ENCODE peak calls at places on chromosomes 13 and 19, in seven cellular contexts. One of them, this sample, is unnamed.

GRCh38 chr13:44068737-44069136 is 189.0 kb downstream of the LACC1 start:
- DNase-seq in fibroblast of the aortic adventitia: peak; percentile 39
- DNase-seq in lower lobe of right lung: no peak
- DNase-seq in mammary epithelial cell: peak; percentile 73
- DNase-seq in esophagus squamous epithelium: no peak
- DNase-seq in cardiac muscle cell: no peak
- DNase-seq in choroid plexus epithelial cell: peak; percentile 86
- DNase-seq in this sample: no peak

GRCh38 chr13:102311433-102311796 is 90.4 kb downstream of the FGF14 start:
- DNase-seq in fibroblast of the aortic adventitia: no peak
- DNase-seq in lower lobe of right lung: no peak
- DNase-seq in mammary epithelial cell: no peak
- DNase-seq in esophagus squamous epithelium: no peak
- DNase-seq in cardiac muscle cell: no peak
- DNase-seq in choroid plexus epithelial cell: no peak
- DNase-seq in this sample: no peak

GRCh38 chr13:18952225-18953016 is 229.2 kb downstream of the TUBA3C start:
- DNase-seq in fibroblast of the aortic adventitia: no peak
- DNase-seq in lower lobe of right lung: no peak
- DNase-seq in mammary epithelial cell: no peak
- DNase-seq in esophagus squamous epithelium: no peak
- DNase-seq in cardiac muscle cell: no peak
- DNase-seq in choroid plexus epithelial cell: no peak
- DNase-seq in this sample: no peak

GRCh38 chr13:91719033-91719432 is 320.6 kb downstream of the GPC5 start:
- DNase-seq in fibroblast of the aortic adventitia: no peak
- DNase-seq in lower lobe of right lung: no peak
- DNase-seq in mammary epithelial cell: no peak
- DNase-seq in esophagus squamous epithelium: no peak
- DNase-seq in cardiac muscle cell: no peak
- DNase-seq in choroid plexus epithelial cell: peak; percentile 15
- DNase-seq in this sample: no peak

GRCh38 chr19:44753932-44754742 is 5.6 kb downstream of the BCL3 start:
- DNase-seq in fibroblast of the aortic adventitia: peak; percentile 92
- DNase-seq in lower lobe of right lung: peak; percentile 98
- DNase-seq in mammary epithelial cell: peak; percentile 72
- DNase-seq in esophagus squamous epithelium: peak; percentile 79
- DNase-seq in cardiac muscle cell: peak; percentile 87
- DNase-seq in choroid plexus epithelial cell: peak; percentile 90
- DNase-seq in this sample: peak; percentile 91

GRCh38 chr13:111403266-111403665 is 82.8 kb downstream of the TEX29 start:
- DNase-seq in fibroblast of the aortic adventitia: no peak
- DNase-seq in lower lobe of right lung: no peak
- DNase-seq in mammary epithelial cell: no peak
- DNase-seq in esophagus squamous epithelium: no peak
- DNase-seq in cardiac muscle cell: no peak
- DNase-seq in choroid plexus epithelial cell: no peak
- DNase-seq in this sample: no peak

GRCh38 chr19:33235269-33235995 is 9.8 kb upstream of the SLC7A10 start:
- DNase-seq in fibroblast of the aortic adventitia: peak; percentile 72
- DNase-seq in lower lobe of right lung: peak; percentile 90
- DNase-seq in mammary epithelial cell: peak; percentile 30
- DNase-seq in esophagus squamous epithelium: no peak
- DNase-seq in cardiac muscle cell: peak; percentile 85
- DNase-seq in choroid plexus epithelial cell: peak; percentile 76
- DNase-seq in this sample: peak; percentile 88

GRCh38 chr13:39536906-39537305 is 66.1 kb downstream of the LHFPL6 start:
- DNase-seq in fibroblast of the aortic adventitia: no peak
- DNase-seq in lower lobe of right lung: no peak
- DNase-seq in mammary epithelial cell: no peak
- DNase-seq in esophagus squamous epithelium: no peak
- DNase-seq in cardiac muscle cell: no peak
- DNase-seq in choroid plexus epithelial cell: no peak
- DNase-seq in this sample: no peak

GRCh38 chr13:45472171-45472705 is 7.5 kb downstream of the COG3 start:
- DNase-seq in fibroblast of the aortic adventitia: no peak
- DNase-seq in lower lobe of right lung: no peak
- DNase-seq in mammary epithelial cell: no peak
- DNase-seq in esophagus squamous epithelium: no peak
- DNase-seq in cardiac muscle cell: no peak
- DNase-seq in choroid plexus epithelial cell: peak; percentile 41
- DNase-seq in this sample: no peak

GRCh38 chr19:1019980-1020867 is 699 bp downstream of the TMEM259 start:
- DNase-seq in fibroblast of the aortic adventitia: no peak
- DNase-seq in lower lobe of right lung: peak; percentile 75
- DNase-seq in mammary epithelial cell: no peak
- DNase-seq in esophagus squamous epithelium: no peak
- DNase-seq in cardiac muscle cell: no peak
- DNase-seq in choroid plexus epithelial cell: no peak
- DNase-seq in this sample: peak; percentile 39

GRCh38 chr19:35553385-35554000 is 8.1 kb downstream of the TMEM147 start:
- DNase-seq in fibroblast of the aortic adventitia: no peak
- DNase-seq in lower lobe of right lung: no peak
- DNase-seq in mammary epithelial cell: no peak
- DNase-seq in esophagus squamous epithelium: no peak
- DNase-seq in cardiac muscle cell: no peak
- DNase-seq in choroid plexus epithelial cell: no peak
- DNase-seq in this sample: no peak

GRCh38 chr13:52599853-52600603 is 42.2 kb upstream of the HNRNPA1L2 start:
- DNase-seq in fibroblast of the aortic adventitia: no peak
- DNase-seq in lower lobe of right lung: no peak
- DNase-seq in mammary epithelial cell: peak; percentile 32
- DNase-seq in esophagus squamous epithelium: no peak
- DNase-seq in cardiac muscle cell: peak; percentile 42
- DNase-seq in choroid plexus epithelial cell: peak; percentile 41
- DNase-seq in this sample: peak; percentile 63

GRCh38 chr13:79741006-79741405 is 260.1 kb downstream of the NDFIP2 start:
- DNase-seq in fibroblast of the aortic adventitia: peak; percentile 87
- DNase-seq in lower lobe of right lung: no peak
- DNase-seq in mammary epithelial cell: no peak
- DNase-seq in esophagus squamous epithelium: no peak
- DNase-seq in cardiac muscle cell: peak; percentile 78
- DNase-seq in choroid plexus epithelial cell: peak; percentile 64
- DNase-seq in this sample: no peak

GRCh38 chr13:95660981-95661581 is 15.9 kb upstream of the DNAJC3 start:
- DNase-seq in fibroblast of the aortic adventitia: peak; percentile 76
- DNase-seq in lower lobe of right lung: no peak
- DNase-seq in mammary epithelial cell: peak; percentile 24
- DNase-seq in esophagus squamous epithelium: no peak
- DNase-seq in cardiac muscle cell: peak; percentile 74
- DNase-seq in choroid plexus epithelial cell: peak; percentile 71
- DNase-seq in this sample: peak; percentile 52

GRCh38 chr13:106374631-106375030 is 160.8 kb downstream of the EFNB2 start:
- DNase-seq in fibroblast of the aortic adventitia: no peak
- DNase-seq in lower lobe of right lung: no peak
- DNase-seq in mammary epithelial cell: no peak
- DNase-seq in esophagus squamous epithelium: no peak
- DNase-seq in cardiac muscle cell: no peak
- DNase-seq in choroid plexus epithelial cell: no peak
- DNase-seq in this sample: no peak

GRCh38 chr19:29535432-29535831 is 9.6 kb downstream of the VSTM2B start:
- DNase-seq in fibroblast of the aortic adventitia: no peak
- DNase-seq in lower lobe of right lung: no peak
- DNase-seq in mammary epithelial cell: no peak
- DNase-seq in esophagus squamous epithelium: no peak
- DNase-seq in cardiac muscle cell: no peak
- DNase-seq in choroid plexus epithelial cell: no peak
- DNase-seq in this sample: no peak

GRCh38 chr19:5364674-5365073 is 24.1 kb upstream of the PTPRS start:
- DNase-seq in fibroblast of the aortic adventitia: no peak
- DNase-seq in lower lobe of right lung: no peak
- DNase-seq in mammary epithelial cell: no peak
- DNase-seq in esophagus squamous epithelium: no peak
- DNase-seq in cardiac muscle cell: no peak
- DNase-seq in choroid plexus epithelial cell: no peak
- DNase-seq in this sample: no peak

GRCh38 chr13:24684600-24684998 is 4.4 kb downstream of the ATP12A start:
- DNase-seq in fibroblast of the aortic adventitia: no peak
- DNase-seq in lower lobe of right lung: no peak
- DNase-seq in mammary epithelial cell: peak; percentile 62
- DNase-seq in esophagus squamous epithelium: no peak
- DNase-seq in cardiac muscle cell: no peak
- DNase-seq in choroid plexus epithelial cell: peak; percentile 5
- DNase-seq in this sample: peak; percentile 66

GRCh38 chr13:108037348-108037747 is 178.0 kb downstream of the LIG4 start:
- DNase-seq in fibroblast of the aortic adventitia: no peak
- DNase-seq in lower lobe of right lung: no peak
- DNase-seq in mammary epithelial cell: no peak
- DNase-seq in esophagus squamous epithelium: no peak
- DNase-seq in cardiac muscle cell: no peak
- DNase-seq in choroid plexus epithelial cell: peak; percentile 19
- DNase-seq in this sample: no peak

DNA sequence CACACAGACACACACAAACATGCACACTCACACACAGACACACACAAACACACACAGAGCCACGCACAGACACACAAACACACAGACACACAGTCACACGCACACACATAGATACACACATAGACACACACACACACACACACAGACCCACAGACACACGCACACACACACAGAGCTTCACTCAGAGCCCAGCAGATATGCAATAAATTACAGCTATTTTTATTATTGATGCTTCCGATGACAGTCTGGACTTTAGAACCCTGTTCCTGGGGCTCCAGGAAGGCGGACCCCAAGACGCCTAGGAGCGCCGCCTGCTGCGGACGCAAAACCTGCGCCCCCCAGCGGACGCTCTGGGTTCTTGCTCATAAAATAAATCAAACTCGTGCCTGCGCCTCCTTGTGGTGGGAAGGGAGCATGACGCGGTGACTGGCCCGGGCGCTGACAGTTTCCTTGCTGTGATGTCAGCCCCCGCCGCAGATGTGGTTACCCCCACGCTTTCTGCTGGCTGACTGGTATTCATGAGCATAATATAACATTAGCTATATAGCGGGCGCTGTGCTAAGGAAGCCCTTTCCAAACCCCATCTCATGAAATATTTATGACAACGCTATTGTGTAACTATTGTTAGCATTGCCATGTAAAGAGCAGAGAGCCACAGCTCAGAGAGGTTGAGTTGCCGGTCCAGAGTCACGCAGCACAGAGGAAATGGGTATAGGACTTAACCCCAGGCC is 64.4 kb upstream of the TM9SF2 start:
- DNase-seq in fibroblast of the aortic adventitia: peak; percentile 83
- DNase-seq in lower lobe of right lung: peak; percentile 93
- DNase-seq in mammary epithelial cell: peak; percentile 68
- DNase-seq in esophagus squamous epithelium: peak; percentile 63
- DNase-seq in cardiac muscle cell: peak; percentile 89
- DNase-seq in choroid plexus epithelial cell: peak; percentile 90
- DNase-seq in this sample: peak; percentile 94
- H3K4me3 ChIP-seq in fibroblast of the aortic adventitia: peak overlapping the region; percentile 26
- H3K4me3 ChIP-seq in lower lobe of right lung: no peak overlapping the region
- H3K4me3 ChIP-seq in mammary epithelial cell: peak overlapping the region; percentile 18
- H3K4me3 ChIP-seq in esophagus squamous epithelium: no peak overlapping the region
- H3K4me3 ChIP-seq in cardiac muscle cell: no peak overlapping the region
- H3K4me3 ChIP-seq in choroid plexus epithelial cell: no peak overlapping the region
- H3K4me3 ChIP-seq in this sample: no peak overlapping the region

GRCh38 chr13:81927347-81927746 is 1586.4 kb upstream of the SPRY2 start:
- DNase-seq in fibroblast of the aortic adventitia: no peak
- DNase-seq in lower lobe of right lung: no peak
- DNase-seq in mammary epithelial cell: no peak
- DNase-seq in esophagus squamous epithelium: no peak
- DNase-seq in cardiac muscle cell: peak; percentile 35
- DNase-seq in choroid plexus epithelial cell: peak; percentile 37
- DNase-seq in this sample: no peak
- TF ChIP-seq CTCF in fibroblast of the aortic adventitia: no peak
- TF ChIP-seq CTCF in lower lobe of right lung: no peak
- TF ChIP-seq CTCF in mammary epithelial cell: no peak
- TF ChIP-seq CTCF in esophagus squamous epithelium: no peak
- TF ChIP-seq CTCF in cardiac muscle cell: no peak
- TF ChIP-seq CTCF in choroid plexus epithelial cell: peak; percentile 49
- TF ChIP-seq CTCF in this sample: no peak

DNA sequence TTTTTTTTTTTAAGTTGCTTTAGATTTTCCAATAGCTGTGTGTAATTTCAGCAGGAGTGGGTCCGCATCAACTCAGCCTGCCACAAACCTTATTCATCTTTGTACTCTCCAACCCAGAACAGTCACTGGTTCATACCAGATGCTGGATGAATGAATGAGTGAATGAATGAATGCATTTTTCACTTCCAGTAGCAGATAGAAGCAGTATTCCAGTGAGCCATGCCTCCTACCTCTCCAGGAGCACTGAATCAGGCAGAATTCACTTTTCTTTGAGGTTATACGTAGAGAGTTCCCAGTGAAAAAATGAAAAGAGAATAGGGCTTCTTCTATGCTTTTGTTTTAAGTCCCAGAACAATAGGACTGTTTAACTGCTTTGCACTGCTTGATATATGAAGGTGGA is 221.1 kb downstream of the TM9SF2 start:
- DNase-seq in fibroblast of the aortic adventitia: no peak
- DNase-seq in lower lobe of right lung: no peak
- DNase-seq in mammary epithelial cell: no peak
- DNase-seq in esophagus squamous epithelium: no peak
- DNase-seq in cardiac muscle cell: no peak
- DNase-seq in choroid plexus epithelial cell: no peak
- DNase-seq in this sample: no peak
- H3K4me3 ChIP-seq in fibroblast of the aortic adventitia: no peak overlapping the region
- H3K4me3 ChIP-seq in lower lobe of right lung: no peak overlapping the region
- H3K4me3 ChIP-seq in mammary epithelial cell: no peak overlapping the region
- H3K4me3 ChIP-seq in esophagus squamous epithelium: no peak overlapping the region
- H3K4me3 ChIP-seq in cardiac muscle cell: no peak overlapping the region
- H3K4me3 ChIP-seq in choroid plexus epithelial cell: no peak overlapping the region
- H3K4me3 ChIP-seq in this sample: no peak overlapping the region

GRCh38 chr13:65882810-65883209 is 1347.3 kb downstream of the PCDH9 start:
- DNase-seq in fibroblast of the aortic adventitia: no peak
- DNase-seq in lower lobe of right lung: no peak
- DNase-seq in mammary epithelial cell: no peak
- DNase-seq in esophagus squamous epithelium: no peak
- DNase-seq in cardiac muscle cell: no peak
- DNase-seq in choroid plexus epithelial cell: no peak
- DNase-seq in this sample: no peak
- TF ChIP-seq CTCF in fibroblast of the aortic adventitia: peak; percentile 34
- TF ChIP-seq CTCF in lower lobe of right lung: no peak
- TF ChIP-seq CTCF in mammary epithelial cell: peak; percentile 20
- TF ChIP-seq CTCF in esophagus squamous epithelium: no peak
- TF ChIP-seq CTCF in cardiac muscle cell: peak; percentile 10
- TF ChIP-seq CTCF in choroid plexus epithelial cell: peak; percentile 13
- TF ChIP-seq CTCF in this sample: no peak

GRCh38 chr13:48819376-48819775 is 156.3 kb upstream of the FNDC3A start:
- DNase-seq in fibroblast of the aortic adventitia: no peak
- DNase-seq in lower lobe of right lung: no peak
- DNase-seq in mammary epithelial cell: no peak
- DNase-seq in esophagus squamous epithelium: no peak
- DNase-seq in cardiac muscle cell: no peak
- DNase-seq in choroid plexus epithelial cell: no peak
- DNase-seq in this sample: no peak

GRCh38 chr13:48816696-48817095 is 159.0 kb upstream of the FNDC3A start:
- DNase-seq in fibroblast of the aortic adventitia: no peak
- DNase-seq in lower lobe of right lung: no peak
- DNase-seq in mammary epithelial cell: peak; percentile 11
- DNase-seq in esophagus squamous epithelium: no peak
- DNase-seq in cardiac muscle cell: no peak
- DNase-seq in choroid plexus epithelial cell: no peak
- DNase-seq in this sample: no peak

GRCh38 chr13:48817166-48817802 is 158.4 kb upstream of the FNDC3A start:
- DNase-seq in fibroblast of the aortic adventitia: no peak
- DNase-seq in lower lobe of right lung: no peak
- DNase-seq in mammary epithelial cell: no peak
- DNase-seq in esophagus squamous epithelium: no peak
- DNase-seq in cardiac muscle cell: no peak
- DNase-seq in choroid plexus epithelial cell: peak; percentile 30
- DNase-seq in this sample: no peak

GRCh38 chr13:48819889-48820288 is 155.8 kb upstream of the FNDC3A start:
- DNase-seq in fibroblast of the aortic adventitia: no peak
- DNase-seq in lower lobe of right lung: no peak
- DNase-seq in mammary epithelial cell: peak; percentile 46
- DNase-seq in esophagus squamous epithelium: no peak
- DNase-seq in cardiac muscle cell: no peak
- DNase-seq in choroid plexus epithelial cell: no peak
- DNase-seq in this sample: no peak

GRCh38 chr13:48818495-48818961 is 157.2 kb upstream of the FNDC3A start:
- DNase-seq in fibroblast of the aortic adventitia: peak; percentile 92
- DNase-seq in lower lobe of right lung: no peak
- DNase-seq in mammary epithelial cell: peak; percentile 87
- DNase-seq in esophagus squamous epithelium: no peak
- DNase-seq in cardiac muscle cell: no peak
- DNase-seq in choroid plexus epithelial cell: peak; percentile 94
- DNase-seq in this sample: no peak
- H3K4me3 ChIP-seq in fibroblast of the aortic adventitia: no peak overlapping the region
- H3K4me3 ChIP-seq in lower lobe of right lung: no peak overlapping the region
- H3K4me3 ChIP-seq in mammary epithelial cell: no peak overlapping the region
- H3K4me3 ChIP-seq in esophagus squamous epithelium: no peak overlapping the region
- H3K4me3 ChIP-seq in cardiac muscle cell: no peak overlapping the region
- H3K4me3 ChIP-seq in choroid plexus epithelial cell: no peak overlapping the region
- H3K4me3 ChIP-seq in this sample: no peak overlapping the region

This sample was measured in GM12865.